ENCODE peak calls at places on chromosomes 12 and 14, in six cellular contexts. One of them, this sample, is unnamed.
A peak's percentile ranks its signal among the peaks of the same experiment; 100 is the strongest.

GRCh38 chr14:99792551-99793212 is 531 bp upstream of the EML1 start:
- DNase-seq in G401: peak; percentile 44
- DNase-seq in activated T-helper 1 cell treated with anti-CD3 and anti-CD28 coated beads, Interleukin-12 subunit alpha, Interleukin-12 subunit beta, Interleukin-2, Interleukin-4 antibody, amounts not matched to agents 30 ng/mL and 10 ng/mL and 1 ng/mL, durations not matched to agents 14 hours and 24 hours and 36 hours: no peak
- DNase-seq in mesothelial cell of epicardium: no peak
- DNase-seq in NCI-H1694 treated with DMSO at 0.1 percent for 48 hours: no peak
- DNase-seq in AG09319: no peak
- DNase-seq in this sample: no peak

GRCh38 chr12:74401035-74401434 is 136.6 kb upstream of the ATXN7L3B start:
- DNase-seq in G401: no peak
- DNase-seq in activated T-helper 1 cell treated with anti-CD3 and anti-CD28 coated beads, Interleukin-12 subunit alpha, Interleukin-12 subunit beta, Interleukin-2, Interleukin-4 antibody, amounts not matched to agents 30 ng/mL and 10 ng/mL and 1 ng/mL, durations not matched to agents 14 hours and 24 hours and 36 hours: no peak
- DNase-seq in mesothelial cell of epicardium: no peak
- DNase-seq in NCI-H1694 treated with DMSO at 0.1 percent for 48 hours: no peak
- DNase-seq in AG09319: no peak
- DNase-seq in this sample: no peak

GRCh38 chr12:3014641-3015040 is 55.4 kb downstream of the TEAD4 start:
- DNase-seq in G401: no peak
- DNase-seq in activated T-helper 1 cell treated with anti-CD3 and anti-CD28 coated beads, Interleukin-12 subunit alpha, Interleukin-12 subunit beta, Interleukin-2, Interleukin-4 antibody, amounts not matched to agents 30 ng/mL and 10 ng/mL and 1 ng/mL, durations not matched to agents 14 hours and 24 hours and 36 hours: no peak
- DNase-seq in mesothelial cell of epicardium: no peak
- DNase-seq in NCI-H1694 treated with DMSO at 0.1 percent for 48 hours: no peak
- DNase-seq in AG09319: no peak
- DNase-seq in this sample: no peak

GRCh38 chr12:66744956-66745383 is 66.1 kb upstream of the GRIP1 start:
- DNase-seq in G401: no peak
- DNase-seq in activated T-helper 1 cell treated with anti-CD3 and anti-CD28 coated beads, Interleukin-12 subunit alpha, Interleukin-12 subunit beta, Interleukin-2, Interleukin-4 antibody, amounts not matched to agents 30 ng/mL and 10 ng/mL and 1 ng/mL, durations not matched to agents 14 hours and 24 hours and 36 hours: no peak
- DNase-seq in mesothelial cell of epicardium: no peak
- DNase-seq in NCI-H1694 treated with DMSO at 0.1 percent for 48 hours: no peak
- DNase-seq in AG09319: no peak
- DNase-seq in this sample: no peak

GRCh38 chr14:34106310-34106709 is 155.4 kb upstream of the EGLN3 start:
- DNase-seq in G401: no peak
- DNase-seq in activated T-helper 1 cell treated with anti-CD3 and anti-CD28 coated beads, Interleukin-12 subunit alpha, Interleukin-12 subunit beta, Interleukin-2, Interleukin-4 antibody, amounts not matched to agents 30 ng/mL and 10 ng/mL and 1 ng/mL, durations not matched to agents 14 hours and 24 hours and 36 hours: no peak
- DNase-seq in mesothelial cell of epicardium: no peak
- DNase-seq in NCI-H1694 treated with DMSO at 0.1 percent for 48 hours: no peak
- DNase-seq in AG09319: no peak
- DNase-seq in this sample: no peak

GRCh38 chr12:100955139-100955538 is 160.6 kb downstream of the ANO4 start:
- DNase-seq in G401: no peak
- DNase-seq in activated T-helper 1 cell treated with anti-CD3 and anti-CD28 coated beads, Interleukin-12 subunit alpha, Interleukin-12 subunit beta, Interleukin-2, Interleukin-4 antibody, amounts not matched to agents 30 ng/mL and 10 ng/mL and 1 ng/mL, durations not matched to agents 14 hours and 24 hours and 36 hours: no peak
- DNase-seq in mesothelial cell of epicardium: no peak
- DNase-seq in NCI-H1694 treated with DMSO at 0.1 percent for 48 hours: no peak
- DNase-seq in AG09319: no peak
- DNase-seq in this sample: no peak

GRCh38 chr14:101087614-101088394 is 184.3 kb upstream of the RTL1 start:
- DNase-seq in G401: no peak
- DNase-seq in activated T-helper 1 cell treated with anti-CD3 and anti-CD28 coated beads, Interleukin-12 subunit alpha, Interleukin-12 subunit beta, Interleukin-2, Interleukin-4 antibody, amounts not matched to agents 30 ng/mL and 10 ng/mL and 1 ng/mL, durations not matched to agents 14 hours and 24 hours and 36 hours: no peak
- DNase-seq in mesothelial cell of epicardium: no peak
- DNase-seq in NCI-H1694 treated with DMSO at 0.1 percent for 48 hours: no peak
- DNase-seq in AG09319: no peak
- DNase-seq in this sample: no peak

GRCh38 chr14:71733210-71733883 is 198.9 kb upstream of the RGS6 start:
- DNase-seq in G401: no peak
- DNase-seq in activated T-helper 1 cell treated with anti-CD3 and anti-CD28 coated beads, Interleukin-12 subunit alpha, Interleukin-12 subunit beta, Interleukin-2, Interleukin-4 antibody, amounts not matched to agents 30 ng/mL and 10 ng/mL and 1 ng/mL, durations not matched to agents 14 hours and 24 hours and 36 hours: no peak
- DNase-seq in mesothelial cell of epicardium: no peak
- DNase-seq in NCI-H1694 treated with DMSO at 0.1 percent for 48 hours: no peak
- DNase-seq in AG09319: no peak
- DNase-seq in this sample: no peak

GRCh38 chr14:38208825-38209562 is 1.3 kb downstream of the SSTR1 start:
- DNase-seq in G401: no peak
- DNase-seq in activated T-helper 1 cell treated with anti-CD3 and anti-CD28 coated beads, Interleukin-12 subunit alpha, Interleukin-12 subunit beta, Interleukin-2, Interleukin-4 antibody, amounts not matched to agents 30 ng/mL and 10 ng/mL and 1 ng/mL, durations not matched to agents 14 hours and 24 hours and 36 hours: no peak
- DNase-seq in mesothelial cell of epicardium: peak; percentile 27
- DNase-seq in NCI-H1694 treated with DMSO at 0.1 percent for 48 hours: no peak
- DNase-seq in AG09319: no peak
- DNase-seq in this sample: no peak

GRCh38 chr12:57600395-57600794 is 4.2 kb upstream of the DTX3 start:
- DNase-seq in G401: no peak
- DNase-seq in activated T-helper 1 cell treated with anti-CD3 and anti-CD28 coated beads, Interleukin-12 subunit alpha, Interleukin-12 subunit beta, Interleukin-2, Interleukin-4 antibody, amounts not matched to agents 30 ng/mL and 10 ng/mL and 1 ng/mL, durations not matched to agents 14 hours and 24 hours and 36 hours: no peak
- DNase-seq in mesothelial cell of epicardium: no peak
- DNase-seq in NCI-H1694 treated with DMSO at 0.1 percent for 48 hours: no peak
- DNase-seq in AG09319: no peak
- DNase-seq in this sample: no peak

GRCh38 chr12:2691340-2692111 is 103.2 kb upstream of the FKBP4 start:
- DNase-seq in G401: no peak
- DNase-seq in activated T-helper 1 cell treated with anti-CD3 and anti-CD28 coated beads, Interleukin-12 subunit alpha, Interleukin-12 subunit beta, Interleukin-2, Interleukin-4 antibody, amounts not matched to agents 30 ng/mL and 10 ng/mL and 1 ng/mL, durations not matched to agents 14 hours and 24 hours and 36 hours: peak; percentile 57
- DNase-seq in mesothelial cell of epicardium: no peak
- DNase-seq in NCI-H1694 treated with DMSO at 0.1 percent for 48 hours: no peak
- DNase-seq in AG09319: no peak
- DNase-seq in this sample: no peak

GRCh38 chr14:100417466-100417865 is 94.3 kb downstream of the SLC25A47 start:
- DNase-seq in G401: peak; percentile 92
- DNase-seq in activated T-helper 1 cell treated with anti-CD3 and anti-CD28 coated beads, Interleukin-12 subunit alpha, Interleukin-12 subunit beta, Interleukin-2, Interleukin-4 antibody, amounts not matched to agents 30 ng/mL and 10 ng/mL and 1 ng/mL, durations not matched to agents 14 hours and 24 hours and 36 hours: no peak
- DNase-seq in mesothelial cell of epicardium: no peak
- DNase-seq in NCI-H1694 treated with DMSO at 0.1 percent for 48 hours: peak; percentile 98
- DNase-seq in AG09319: peak; percentile 59
- DNase-seq in this sample: peak; percentile 82

GRCh38 chr14:61690982-61691381 is 4.3 kb upstream of the HIF1A start:
- DNase-seq in G401: no peak
- DNase-seq in activated T-helper 1 cell treated with anti-CD3 and anti-CD28 coated beads, Interleukin-12 subunit alpha, Interleukin-12 subunit beta, Interleukin-2, Interleukin-4 antibody, amounts not matched to agents 30 ng/mL and 10 ng/mL and 1 ng/mL, durations not matched to agents 14 hours and 24 hours and 36 hours: no peak
- DNase-seq in mesothelial cell of epicardium: no peak
- DNase-seq in NCI-H1694 treated with DMSO at 0.1 percent for 48 hours: no peak
- DNase-seq in AG09319: no peak
- DNase-seq in this sample: no peak

GRCh38 chr12:56644654-56645053 is 1.1 kb downstream of the ATP5F1B start:
- DNase-seq in G401: peak; percentile 20
- DNase-seq in activated T-helper 1 cell treated with anti-CD3 and anti-CD28 coated beads, Interleukin-12 subunit alpha, Interleukin-12 subunit beta, Interleukin-2, Interleukin-4 antibody, amounts not matched to agents 30 ng/mL and 10 ng/mL and 1 ng/mL, durations not matched to agents 14 hours and 24 hours and 36 hours: no peak
- DNase-seq in mesothelial cell of epicardium: no peak
- DNase-seq in NCI-H1694 treated with DMSO at 0.1 percent for 48 hours: no peak
- DNase-seq in AG09319: no peak
- DNase-seq in this sample: no peak

GRCh38 chr12:89080797-89081470 is 271.4 kb downstream of the DUSP6 start:
- DNase-seq in G401: no peak
- DNase-seq in activated T-helper 1 cell treated with anti-CD3 and anti-CD28 coated beads, Interleukin-12 subunit alpha, Interleukin-12 subunit beta, Interleukin-2, Interleukin-4 antibody, amounts not matched to agents 30 ng/mL and 10 ng/mL and 1 ng/mL, durations not matched to agents 14 hours and 24 hours and 36 hours: no peak
- DNase-seq in mesothelial cell of epicardium: no peak
- DNase-seq in NCI-H1694 treated with DMSO at 0.1 percent for 48 hours: no peak
- DNase-seq in AG09319: no peak
- DNase-seq in this sample: no peak

GRCh38 chr14:25803419-25804018 is 753.6 kb upstream of the STXBP6 start:
- DNase-seq in G401: no peak
- DNase-seq in activated T-helper 1 cell treated with anti-CD3 and anti-CD28 coated beads, Interleukin-12 subunit alpha, Interleukin-12 subunit beta, Interleukin-2, Interleukin-4 antibody, amounts not matched to agents 30 ng/mL and 10 ng/mL and 1 ng/mL, durations not matched to agents 14 hours and 24 hours and 36 hours: no peak
- DNase-seq in mesothelial cell of epicardium: no peak
- DNase-seq in NCI-H1694 treated with DMSO at 0.1 percent for 48 hours: no peak
- DNase-seq in AG09319: no peak
- DNase-seq in this sample: no peak

GRCh38 chr14:101288436-101289229 is 272.7 kb upstream of the DIO3 start:
- DNase-seq in G401: no peak
- DNase-seq in activated T-helper 1 cell treated with anti-CD3 and anti-CD28 coated beads, Interleukin-12 subunit alpha, Interleukin-12 subunit beta, Interleukin-2, Interleukin-4 antibody, amounts not matched to agents 30 ng/mL and 10 ng/mL and 1 ng/mL, durations not matched to agents 14 hours and 24 hours and 36 hours: no peak
- DNase-seq in mesothelial cell of epicardium: no peak
- DNase-seq in NCI-H1694 treated with DMSO at 0.1 percent for 48 hours: no peak
- DNase-seq in AG09319: no peak
- DNase-seq in this sample: no peak

GRCh38 chr12:62732861-62733427 is 202.0 kb downstream of the PPM1H start:
- DNase-seq in G401: no peak
- DNase-seq in activated T-helper 1 cell treated with anti-CD3 and anti-CD28 coated beads, Interleukin-12 subunit alpha, Interleukin-12 subunit beta, Interleukin-2, Interleukin-4 antibody, amounts not matched to agents 30 ng/mL and 10 ng/mL and 1 ng/mL, durations not matched to agents 14 hours and 24 hours and 36 hours: no peak
- DNase-seq in mesothelial cell of epicardium: no peak
- DNase-seq in NCI-H1694 treated with DMSO at 0.1 percent for 48 hours: no peak
- DNase-seq in AG09319: peak; percentile 37
- DNase-seq in this sample: no peak

GRCh38 chr12:21989819-21990412 is 48.7 kb upstream of the ABCC9 start:
- DNase-seq in G401: peak; percentile 4
- DNase-seq in activated T-helper 1 cell treated with anti-CD3 and anti-CD28 coated beads, Interleukin-12 subunit alpha, Interleukin-12 subunit beta, Interleukin-2, Interleukin-4 antibody, amounts not matched to agents 30 ng/mL and 10 ng/mL and 1 ng/mL, durations not matched to agents 14 hours and 24 hours and 36 hours: no peak
- DNase-seq in mesothelial cell of epicardium: no peak
- DNase-seq in NCI-H1694 treated with DMSO at 0.1 percent for 48 hours: peak; percentile 35
- DNase-seq in AG09319: peak; percentile 10
- DNase-seq in this sample: peak; percentile 16

GRCh38 chr12:13179159-13180074 is 17.1 kb upstream of the EMP1 start:
- DNase-seq in G401: no peak
- DNase-seq in activated T-helper 1 cell treated with anti-CD3 and anti-CD28 coated beads, Interleukin-12 subunit alpha, Interleukin-12 subunit beta, Interleukin-2, Interleukin-4 antibody, amounts not matched to agents 30 ng/mL and 10 ng/mL and 1 ng/mL, durations not matched to agents 14 hours and 24 hours and 36 hours: peak; percentile 41
- DNase-seq in mesothelial cell of epicardium: no peak
- DNase-seq in NCI-H1694 treated with DMSO at 0.1 percent for 48 hours: no peak
- DNase-seq in AG09319: no peak
- DNase-seq in this sample: no peak

GRCh38 chr12:163406-163986 is 50.5 kb downstream of the SLC6A12 start:
- DNase-seq in G401: no peak
- DNase-seq in activated T-helper 1 cell treated with anti-CD3 and anti-CD28 coated beads, Interleukin-12 subunit alpha, Interleukin-12 subunit beta, Interleukin-2, Interleukin-4 antibody, amounts not matched to agents 30 ng/mL and 10 ng/mL and 1 ng/mL, durations not matched to agents 14 hours and 24 hours and 36 hours: no peak
- DNase-seq in mesothelial cell of epicardium: no peak
- DNase-seq in NCI-H1694 treated with DMSO at 0.1 percent for 48 hours: no peak
- DNase-seq in AG09319: no peak
- DNase-seq in this sample: no peak

GRCh38 chr12:3596703-3597472 is 105.9 kb downstream of the PRMT8 start:
- DNase-seq in G401: no peak
- DNase-seq in activated T-helper 1 cell treated with anti-CD3 and anti-CD28 coated beads, Interleukin-12 subunit alpha, Interleukin-12 subunit beta, Interleukin-2, Interleukin-4 antibody, amounts not matched to agents 30 ng/mL and 10 ng/mL and 1 ng/mL, durations not matched to agents 14 hours and 24 hours and 36 hours: no peak
- DNase-seq in mesothelial cell of epicardium: no peak
- DNase-seq in NCI-H1694 treated with DMSO at 0.1 percent for 48 hours: no peak
- DNase-seq in AG09319: no peak
- DNase-seq in this sample: no peak

GRCh38 chr12:62717636-62718035 is 217.3 kb downstream of the PPM1H start:
- DNase-seq in G401: peak; percentile 42
- DNase-seq in activated T-helper 1 cell treated with anti-CD3 and anti-CD28 coated beads, Interleukin-12 subunit alpha, Interleukin-12 subunit beta, Interleukin-2, Interleukin-4 antibody, amounts not matched to agents 30 ng/mL and 10 ng/mL and 1 ng/mL, durations not matched to agents 14 hours and 24 hours and 36 hours: no peak
- DNase-seq in mesothelial cell of epicardium: no peak
- DNase-seq in NCI-H1694 treated with DMSO at 0.1 percent for 48 hours: no peak
- DNase-seq in AG09319: no peak
- DNase-seq in this sample: no peak

GRCh38 chr12:91958816-91959215 is 186.8 kb downstream of the BTG1 start:
- DNase-seq in G401: no peak
- DNase-seq in activated T-helper 1 cell treated with anti-CD3 and anti-CD28 coated beads, Interleukin-12 subunit alpha, Interleukin-12 subunit beta, Interleukin-2, Interleukin-4 antibody, amounts not matched to agents 30 ng/mL and 10 ng/mL and 1 ng/mL, durations not matched to agents 14 hours and 24 hours and 36 hours: no peak
- DNase-seq in mesothelial cell of epicardium: no peak
- DNase-seq in NCI-H1694 treated with DMSO at 0.1 percent for 48 hours: no peak
- DNase-seq in AG09319: no peak
- DNase-seq in this sample: peak; percentile 23

GRCh38 chr12:121159467-121160307 is 27.0 kb downstream of the P2RX7 start:
- DNase-seq in G401: peak; percentile 99
- DNase-seq in activated T-helper 1 cell treated with anti-CD3 and anti-CD28 coated beads, Interleukin-12 subunit alpha, Interleukin-12 subunit beta, Interleukin-2, Interleukin-4 antibody, amounts not matched to agents 30 ng/mL and 10 ng/mL and 1 ng/mL, durations not matched to agents 14 hours and 24 hours and 36 hours: no peak
- DNase-seq in mesothelial cell of epicardium: no peak
- DNase-seq in NCI-H1694 treated with DMSO at 0.1 percent for 48 hours: no peak
- DNase-seq in AG09319: no peak
- DNase-seq in this sample: no peak